ENCODE peak calls at places on chromosomes 6 and 20, in nine cellular contexts. X, C, J, U, Y, B, E, Q and D are unnamed samples.

GRCh38 chr6:133921249-133921859 is 31.7 kb upstream of the TBPL1 start:
- DNase-seq in X (peak), C (peak), J (peak), U (peak), Y (peak), B (peak), E (peak), Q (peak), D (peak)

GRCh38 chr20:50343125-50343489 is 152.5 kb downstream of the CEBPB start:
- DNase-seq in X (no peak), C (no peak), J (no peak), U (no peak), Y (no peak), B (no peak), E (no peak), Q (no peak), D (no peak)

GRCh38 chr6:14381225-14381887 is 263.8 kb downstream of the CD83 start:
- DNase-seq in X (no peak), C (no peak), J (no peak), U (no peak), Y (no peak), B (no peak), E (no peak), Q (no peak), D (no peak)

GRCh38 chr6:6709106-6709505 is 120.6 kb downstream of the LY86 start:
- DNase-seq in X (no peak), C (no peak), J (no peak), U (no peak), Y (no peak), B (no peak), E (no peak), Q (no peak), D (no peak)

GRCh38 chr6:158461954-158462353 is 97.9 kb upstream of the TMEM181 start:
- DNase-seq in X (no peak), C (no peak), J (no peak), U (no peak), Y (no peak), B (no peak), E (no peak), Q (no peak), D (no peak)

GRCh38 chr6:42915737-42916136 is at the start of gene PTCRA:
- DNase-seq in X (no peak), C (peak), J (no peak), U (no peak), Y (no peak), B (no peak), E (no peak), Q (no peak), D (no peak)

GRCh38 chr20:44990425-44990824 is 24.1 kb downstream of the STK4 start:
- DNase-seq in X (no peak), C (peak), J (peak), U (no peak), Y (no peak), B (no peak), E (no peak), Q (no peak), D (no peak)

GRCh38 chr6:149080511-149080910 is 237.0 kb upstream of the TAB2 start:
- DNase-seq in X (no peak), C (no peak), J (peak), U (no peak), Y (peak), B (no peak), E (no peak), Q (no peak), D (no peak)

GRCh38 chr6:134186355-134186754 is 131.6 kb downstream of the SGK1 start:
- DNase-seq in X (no peak), C (no peak), J (no peak), U (no peak), Y (no peak), B (no peak), E (no peak), Q (no peak), D (no peak)

GRCh38 chr20:48603116-48603818 is 224.5 kb downstream of the PREX1 start:
- DNase-seq in X (no peak), C (no peak), J (no peak), U (peak), Y (no peak), B (no peak), E (no peak), Q (peak), D (no peak)

GRCh38 chr20:57508381-57508780 is 16.6 kb downstream of the CTCFL start:
- DNase-seq in X (no peak), C (no peak), J (no peak), U (no peak), Y (no peak), B (no peak), E (no peak), Q (no peak), D (no peak)

GRCh38 chr20:48661575-48662473 is 166.0 kb downstream of the PREX1 start:
- DNase-seq in X (no peak), C (no peak), J (no peak), U (no peak), Y (peak), B (no peak), E (no peak), Q (no peak), D (no peak)

GRCh38 chr20:43916875-43917371 is 2.3 kb downstream of the TOX2 start:
- DNase-seq in X (no peak), C (peak), J (peak), U (no peak), Y (peak), B (no peak), E (no peak), Q (no peak), D (no peak)

GRCh38 chr20:8523684-8524083 is 391.6 kb downstream of the PLCB1 start:
- DNase-seq in X (no peak), C (no peak), J (no peak), U (no peak), Y (no peak), B (no peak), E (no peak), Q (no peak), D (no peak)

GRCh38 chr6:111565316-111566221 is 40.1 kb downstream of the TRAF3IP2 start:
- DNase-seq in X (no peak), C (peak), J (no peak), U (no peak), Y (no peak), B (no peak), E (peak), Q (no peak), D (no peak)

GRCh38 chr20:15205719-15206118 is 868.3 kb upstream of the FLRT3 start:
- DNase-seq in X (no peak), C (no peak), J (no peak), U (no peak), Y (no peak), B (no peak), E (no peak), Q (no peak), D (no peak)

GRCh38 chr6:137519629-137520176 is 25.5 kb upstream of the OLIG3 start:
- DNase-seq in X (no peak), C (no peak), J (no peak), U (no peak), Y (no peak), B (no peak), E (no peak), Q (no peak), D (no peak)

GRCh38 chr6:34491091-34491430 is 25.2 kb downstream of the PACSIN1 start:
- DNase-seq in X (no peak), C (no peak), J (peak), U (no peak), Y (peak), B (no peak), E (no peak), Q (no peak), D (no peak)

GRCh38 chr20:50415516-50416268 is 94.5 kb upstream of the PTPN1 start:
- DNase-seq in X (peak), C (no peak), J (peak), U (peak), Y (peak), B (peak), E (peak), Q (no peak), D (peak)

GRCh38 chr6:441126-441920 is 49.8 kb downstream of the IRF4 start:
- DNase-seq in X (no peak), C (no peak), J (no peak), U (no peak), Y (no peak), B (no peak), E (no peak), Q (no peak), D (no peak)

GRCh38 chr6:30880563-30881252 is 3.6 kb upstream of the DDR1 start:
- DNase-seq in X (no peak), C (no peak), J (no peak), U (peak), Y (no peak), B (no peak), E (no peak), Q (peak), D (no peak)

GRCh38 chr20:7257719-7258466 is 490.4 kb downstream of the BMP2 start:
- DNase-seq in X (peak), C (no peak), J (no peak), U (no peak), Y (no peak), B (no peak), E (no peak), Q (no peak), D (peak)

GRCh38 chr6:130933712-130934200 is 106.5 kb downstream of the SMLR1 start:
- DNase-seq in X (no peak), C (no peak), J (peak), U (no peak), Y (peak), B (no peak), E (peak), Q (no peak), D (no peak)

GRCh38 chr6:82890240-82890639 is 175.4 kb downstream of the UBE3D start:
- DNase-seq in X (no peak), C (no peak), J (no peak), U (no peak), Y (no peak), B (no peak), E (no peak), Q (no peak), D (no peak)

GRCh38 chr20:62476074-62476838 is 461 bp upstream of the GATA5 start:
- DNase-seq in X (no peak), C (no peak), J (no peak), U (peak), Y (no peak), B (no peak), E (peak), Q (peak), D (peak)

GRCh38 chr20:38473353-38473795 is 731 bp downstream of the RALGAPB start:
- DNase-seq in X (no peak), C (peak), J (peak), U (no peak), Y (peak), B (no peak), E (no peak), Q (no peak), D (no peak)

GRCh38 chr6:136362421-136363090 is 72.9 kb upstream of the BCLAF1 start:
- DNase-seq in X (no peak), C (no peak), J (no peak), U (no peak), Y (no peak), B (no peak), E (no peak), Q (no peak), D (no peak)

GRCh38 chr6:102655823-102656222 is 1262.3 kb downstream of the GRIK2 start:
- DNase-seq in X (no peak), C (no peak), J (peak), U (no peak), Y (peak), B (no peak), E (no peak), Q (no peak), D (no peak)

GRCh38 chr20:845967-846893 is 12.7 kb downstream of the FAM110A start:
- DNase-seq in X (no peak), C (no peak), J (no peak), U (no peak), Y (no peak), B (no peak), E (no peak), Q (no peak), D (no peak)

GRCh38 chr6:2038096-2038495 is 207.3 kb downstream of the GMDS start:
- DNase-seq in X (no peak), C (no peak), J (peak), U (no peak), Y (peak), B (peak), E (no peak), Q (no peak), D (no peak)

DNA sequence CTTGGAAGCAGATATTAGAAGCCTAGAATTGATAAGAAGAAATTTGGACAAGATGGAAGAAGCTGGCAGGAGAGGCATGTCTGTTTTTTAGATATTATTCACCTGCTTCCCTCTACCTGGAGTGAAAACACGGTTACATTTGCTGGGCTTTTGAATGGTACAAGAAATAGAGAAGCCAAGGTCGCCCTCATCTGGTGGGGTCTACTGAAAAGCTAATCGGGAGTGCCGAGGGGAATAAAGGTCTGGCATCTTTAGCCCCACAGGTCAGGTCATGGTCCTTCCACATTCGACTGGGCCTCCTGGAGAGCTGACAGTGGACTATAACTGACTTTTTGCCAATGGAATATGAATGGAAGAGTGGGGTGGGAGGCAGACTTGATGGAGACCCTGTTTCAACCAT is 4.6 kb upstream of the C2 start:
- DNase-seq in X (no peak), C (peak), J (no peak), U (no peak), Y (no peak), B (no peak), E (peak), Q (no peak), D (no peak)
- TF ChIP-seq CTCF in X (peak), C (peak), J (no peak), U (no peak), Y (no peak), B (no peak), E (no peak), Q (no peak), D (peak)

GRCh38 chr6:41426438-41426851 is 91.0 kb downstream of the NCR2 start:
- DNase-seq in X (no peak), C (peak), J (peak), U (peak), Y (no peak), B (no peak), E (peak), Q (no peak), D (no peak)
- TF ChIP-seq CTCF in X (no peak), C (no peak), J (no peak), U (no peak), Y (no peak), B (no peak), E (no peak), Q (no peak), D (no peak)

GRCh38 chr6:107179004-107179403 is 63.7 kb upstream of the BEND3 start:
- DNase-seq in X (no peak), C (peak), J (no peak), U (no peak), Y (no peak), B (no peak), E (peak), Q (no peak), D (no peak)
- TF ChIP-seq CTCF in X (peak), C (no peak), J (no peak), U (no peak), Y (peak), B (no peak), E (no peak), Q (no peak), D (no peak)

DNA sequence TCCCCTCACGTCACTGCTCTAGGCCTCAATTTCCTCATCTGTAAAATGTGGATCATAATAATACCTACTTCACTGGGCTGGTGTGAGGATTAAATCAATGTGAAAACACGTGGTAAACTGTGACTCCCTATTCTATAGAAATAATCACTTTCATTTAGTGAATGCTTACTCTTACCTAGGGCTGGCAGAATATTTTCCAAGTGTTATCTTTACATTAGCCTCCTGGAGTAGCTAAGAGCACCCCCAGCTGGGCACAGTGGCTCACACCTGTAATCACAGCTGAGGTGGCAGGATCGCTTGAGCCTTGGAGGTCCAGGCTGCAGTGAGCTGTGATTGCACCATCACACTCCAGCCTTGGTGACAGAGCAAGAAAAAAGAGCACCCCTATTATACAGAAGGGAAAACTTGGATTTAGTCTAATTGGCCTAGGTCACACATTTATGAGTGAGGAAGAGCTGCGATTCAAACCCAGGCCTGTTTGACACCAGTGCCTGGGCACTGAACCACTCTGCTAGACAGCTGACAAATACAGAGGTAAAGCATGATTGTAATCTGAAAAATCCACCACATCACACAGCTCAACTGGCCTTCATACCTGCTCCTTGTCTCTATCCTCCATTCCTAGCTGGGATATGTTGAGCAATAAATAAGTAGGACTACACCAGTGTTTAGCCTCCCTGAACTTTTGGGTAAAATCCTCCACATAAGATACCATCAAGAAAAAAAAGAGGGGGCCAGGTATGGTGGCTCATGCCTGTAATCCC is 1.4 kb upstream of the SNTA1 start:
- DNase-seq in X (no peak), C (peak), J (no peak), U (no peak), Y (no peak), B (peak), E (peak), Q (no peak), D (peak)
- TF ChIP-seq CTCF in X (peak), C (peak), J (no peak), U (no peak), Y (no peak), B (peak), E (peak), Q (no peak), D (peak)

GRCh38 chr6:17593246-17593645 is 6.9 kb upstream of the FAM8A1 start:
- DNase-seq in X (no peak), C (no peak), J (no peak), U (no peak), Y (no peak), B (no peak), E (no peak), Q (no peak), D (no peak)

GRCh38 chr6:17585766-17586502 is 14.2 kb upstream of the FAM8A1 start:
- DNase-seq in X (no peak), C (peak), J (no peak), U (no peak), Y (no peak), B (no peak), E (peak), Q (no peak), D (no peak)

GRCh38 chr6:17591292-17591691 is 8.8 kb upstream of the FAM8A1 start:
- DNase-seq in X (no peak), C (peak), J (no peak), U (no peak), Y (no peak), B (no peak), E (no peak), Q (no peak), D (no peak)

GRCh38 chr6:17588011-17588410 is 12.1 kb upstream of the FAM8A1 start:
- DNase-seq in X (no peak), C (no peak), J (no peak), U (no peak), Y (no peak), B (no peak), E (no peak), Q (no peak), D (no peak)

GRCh38 chr6:17589402-17590116 is 10.5 kb upstream of the FAM8A1 start:
- DNase-seq in X (no peak), C (peak), J (peak), U (no peak), Y (peak), B (peak), E (peak), Q (no peak), D (no peak)
- TF ChIP-seq CTCF in X (no peak), C (no peak), J (no peak), U (no peak), Y (no peak), B (peak), E (no peak), Q (no peak), D (no peak)

DNA sequence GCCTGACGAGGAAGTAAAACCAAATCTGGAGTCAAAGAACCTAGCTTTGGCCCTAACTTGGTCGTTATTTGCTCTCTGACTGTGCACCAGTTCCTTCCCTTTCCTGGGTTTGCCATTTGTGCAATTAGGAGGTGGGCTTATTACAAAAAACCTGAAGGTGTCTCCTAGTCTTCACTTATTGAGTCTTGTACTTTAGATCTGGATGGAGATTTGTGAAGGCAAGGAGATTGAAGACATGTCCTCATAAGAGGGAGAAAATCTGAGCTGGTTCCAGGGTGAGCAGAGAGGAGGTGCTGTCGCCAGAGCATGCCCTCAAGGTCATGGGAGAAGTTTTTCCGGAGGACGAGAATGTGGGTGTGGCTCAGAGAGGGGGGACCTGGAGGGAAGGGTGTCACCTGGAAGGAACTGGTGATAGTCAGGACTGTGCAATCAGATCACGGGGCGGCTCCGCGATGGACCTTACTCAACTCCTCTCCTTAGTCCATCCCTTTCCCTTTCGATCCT is 703 bp upstream of the ACSS2 start:
- DNase-seq in X (no peak), C (no peak), J (no peak), U (no peak), Y (no peak), B (no peak), E (no peak), Q (no peak), D (no peak)
- TF ChIP-seq CTCF in X (peak), C (no peak), J (peak), U (no peak), Y (no peak), B (peak), E (no peak), Q (no peak), D (peak)

GRCh38 chr6:156416392-156416791 is 360.8 kb upstream of the ARID1B start:
- DNase-seq in X (no peak), C (no peak), J (no peak), U (no peak), Y (no peak), B (no peak), E (no peak), Q (no peak), D (no peak)
- TF ChIP-seq CTCF in X (no peak), C (no peak), J (peak), U (no peak), Y (no peak), B (no peak), E (no peak), Q (no peak), D (no peak)

DNA sequence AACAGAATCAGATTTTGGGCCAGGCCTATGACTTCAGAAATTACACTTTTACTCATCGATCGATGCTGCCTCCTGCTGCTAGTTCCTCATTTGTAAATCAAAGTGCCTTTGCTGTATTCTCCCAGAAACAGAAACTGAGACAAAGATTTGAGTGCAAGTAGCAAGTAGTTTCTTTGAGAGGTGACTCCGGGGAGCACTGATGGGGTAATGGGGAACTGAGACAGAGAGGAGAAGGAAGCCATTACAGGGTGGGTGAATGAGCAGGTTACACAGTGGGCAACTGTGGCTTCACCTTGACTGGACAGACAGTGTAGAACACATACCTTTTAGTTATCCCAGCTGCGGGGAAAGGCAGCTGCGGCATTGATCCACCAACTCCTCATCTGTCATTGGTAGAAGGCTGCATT is 9.7 kb upstream of the CD40 start:
- DNase-seq in X (no peak), C (peak), J (no peak), U (no peak), Y (no peak), B (no peak), E (no peak), Q (no peak), D (no peak)
- TF ChIP-seq CTCF in X (no peak), C (peak), J (no peak), U (no peak), Y (no peak), B (no peak), E (no peak), Q (no peak), D (no peak)

GRCh38 chr6:20402181-20403079 is 751 bp downstream of the E2F3 start:
- DNase-seq in X (peak), C (peak), J (peak), U (peak), Y (no peak), B (peak), E (peak), Q (peak), D (peak)

GRCh38 chr6:20401403-20402180 is at the start of gene E2F3:
- DNase-seq in X (peak), C (peak), J (peak), U (peak), Y (peak), B (peak), E (peak), Q (peak), D (peak)

GRCh38 chr6:20403766-20404640 is 2.3 kb downstream of the E2F3 start:
- DNase-seq in X (no peak), C (peak), J (peak), U (no peak), Y (peak), B (peak), E (peak), Q (no peak), D (no peak)

GRCh38 chr6:20404641-20405032 is 3.0 kb downstream of the E2F3 start:
- DNase-seq in X (peak), C (peak), J (peak), U (peak), Y (peak), B (peak), E (peak), Q (peak), D (no peak)

GRCh38 chr6:20403080-20403765 is 1.5 kb downstream of the E2F3 start:
- DNase-seq in X (peak), C (peak), J (peak), U (peak), Y (peak), B (peak), E (peak), Q (peak), D (peak)
- TF ChIP-seq CTCF in X (peak), C (no peak), J (no peak), U (no peak), Y (no peak), B (no peak), E (no peak), Q (peak), D (no peak)